ENCODE peak calls at places on chromosomes 6 and 20, in four cellular contexts. K, T, J and V are unnamed samples.

GRCh38 chr20:54148947-54149764 is 24.6 kb downstream of the CYP24A1 start:
- DNase-seq in K (no peak), T (peak), J (no peak), V (no peak)

GRCh38 chr6:36625161-36625919 is 31.2 kb downstream of the SRSF3 start:
- DNase-seq in K (no peak), T (no peak), J (no peak), V (no peak)

GRCh38 chr6:5840742-5841141 is 166.0 kb downstream of the NRN1 start:
- DNase-seq in K (no peak), T (no peak), J (no peak), V (no peak)

GRCh38 chr20:47334022-47334551 is 22.4 kb downstream of the ZMYND8 start:
- DNase-seq in K (no peak), T (peak), J (no peak), V (no peak)

GRCh38 chr6:132995432-132995831 is 181.1 kb downstream of the RPS12 start:
- DNase-seq in K (no peak), T (no peak), J (no peak), V (no peak)

GRCh38 chr20:5696011-5696559 is 54.1 kb upstream of the SHLD1 start:
- DNase-seq in K (no peak), T (no peak), J (no peak), V (no peak)

GRCh38 chr20:5822569-5822968 is 72.4 kb downstream of the SHLD1 start:
- DNase-seq in K (no peak), T (no peak), J (no peak), V (no peak)

GRCh38 chr20:54680872-54681297 is 205.5 kb downstream of the DOK5 start:
- DNase-seq in K (no peak), T (peak), J (no peak), V (peak)

GRCh38 chr6:144423167-144423566 is 138.0 kb downstream of the UTRN start:
- DNase-seq in K (no peak), T (no peak), J (no peak), V (no peak)

GRCh38 chr6:2688416-2689064 is 62.2 kb downstream of the MYLK4 start:
- DNase-seq in K (no peak), T (peak), J (no peak), V (no peak)

GRCh38 chr6:107741191-107741680 is 82.9 kb downstream of the SCML4 start:
- DNase-seq in K (no peak), T (no peak), J (no peak), V (no peak)

GRCh38 chr20:32017711-32018251 is 7.5 kb downstream of the CCM2L start:
- DNase-seq in K (no peak), T (peak), J (peak), V (no peak)

GRCh38 chr6:152293404-152293803 is 343.8 kb downstream of the SYNE1 start:
- DNase-seq in K (no peak), T (no peak), J (no peak), V (no peak)

GRCh38 chr6:10163159-10163962 is 251.5 kb downstream of the TFAP2A start:
- DNase-seq in K (no peak), T (peak), J (no peak), V (no peak)

GRCh38 chr20:46055269-46055668 is 26.3 kb downstream of the SLC12A5 start:
- DNase-seq in K (no peak), T (no peak), J (no peak), V (no peak)

GRCh38 chr6:37284781-37285180 is 26.8 kb upstream of the TMEM217 start:
- DNase-seq in K (no peak), T (no peak), J (no peak), V (no peak)

GRCh38 chr6:82045965-82046756 is 201.4 kb downstream of the IBTK start:
- DNase-seq in K (no peak), T (no peak), J (no peak), V (no peak)